ENCODE peak calls at places on chromosomes 5 and 9, in five cellular contexts. U is heart left ventricle, T is EH, N is NCI-H1105 treated with DMSO at 0.1 percent for 48 hours, R is HCT116. H is an unnamed sample.

GRCh38 chr5:119327018-119327417 is 28.8 kb upstream of the TNFAIP8 start:
- DNase-seq in U (no peak), T (peak; percentile 17), N (no peak), R (no peak), H (no peak)

GRCh38 chr5:140015706-140016105 is 27.4 kb downstream of the NRG2 start:
- DNase-seq in U (no peak), T (no peak), N (no peak), R (no peak), H (no peak)

GRCh38 chr9:69871143-69871834 is 50.7 kb downstream of the CFAP95 start:
- DNase-seq in U (no peak), T (peak; percentile 67), N (no peak), R (no peak), H (no peak)

GRCh38 chr5:13731229-13731628 is 213.3 kb downstream of the DNAH5 start:
- DNase-seq in U (no peak), T (no peak), N (no peak), R (no peak), H (no peak)

GRCh38 chr9:134066923-134067851 is 639 bp downstream of the BRD3 start:
- DNase-seq in U (no peak), T (peak; percentile 37), N (peak; percentile 41), R (no peak), H (peak; percentile 73)

GRCh38 chr5:107413754-107414153 is 257.0 kb downstream of the EFNA5 start:
- DNase-seq in U (no peak), T (no peak), N (no peak), R (no peak), H (no peak)

GRCh38 chr9:112586600-112587155 is 100.1 kb downstream of the KIAA1958 start:
- DNase-seq in U (no peak), T (peak; percentile 35), N (no peak), R (no peak), H (no peak)

GRCh38 chr9:30677256-30677655 is 1707.2 kb upstream of the ACO1 start:
- DNase-seq in U (no peak), T (no peak), N (no peak), R (no peak), H (no peak)

GRCh38 chr9:127076860-127077657 is 45.4 kb downstream of the ANGPTL2 start:
- DNase-seq in U (no peak), T (peak; percentile 8), N (no peak), R (no peak), H (no peak)

GRCh38 chr9:3827175-3827574 is 301.4 kb upstream of the RFX3 start:
- DNase-seq in U (no peak), T (no peak), N (no peak), R (peak; percentile 29), H (no peak)

GRCh38 chr5:132777209-132778069 is at the start of gene SEPTIN8:
- DNase-seq in U (peak; percentile 75), T (peak; percentile 64), N (no peak), R (no peak), H (peak; percentile 61)

GRCh38 chr9:99353408-99353807 is 131.3 kb downstream of the SEC61B start:
- DNase-seq in U (no peak), T (peak; percentile 99), N (no peak), R (no peak), H (no peak)

GRCh38 chr9:23160491-23160890 is 665.5 kb downstream of the ELAVL2 start:
- DNase-seq in U (no peak), T (no peak), N (no peak), R (no peak), H (no peak)

GRCh38 chr5:51226420-51226735 is 156.9 kb upstream of the ISL1 start:
- DNase-seq in U (no peak), T (no peak), N (peak; percentile 70), R (peak; percentile 40), H (peak; percentile 62)

GRCh38 chr9:25472681-25473080 is 205.6 kb downstream of the TUSC1 start:
- DNase-seq in U (no peak), T (no peak), N (no peak), R (no peak), H (no peak)

GRCh38 chr9:35415769-35416427 is 74.0 kb upstream of the RUSC2 start:
- DNase-seq in U (no peak), T (peak; percentile 4), N (no peak), R (no peak), H (no peak)

GRCh38 chr9:85743290-85744128 is 1.8 kb upstream of the AGTPBP1 start:
- DNase-seq in U (no peak), T (peak; percentile 68), N (no peak), R (peak; percentile 75), H (peak; percentile 56)

GRCh38 chr9:76297721-76298239 is 96.4 kb downstream of the RFK start:
- DNase-seq in U (no peak), T (peak; percentile 55), N (no peak), R (no peak), H (no peak)

GRCh38 chr9:111662851-111663823 is 1.7 kb downstream of the GNG10 start:
- DNase-seq in U (no peak), T (no peak), N (no peak), R (no peak), H (no peak)

H was measured in NCI-H1417.